ENCODE peak calls at places on chromosomes 13 and 19, in seven cellular contexts. C is CD8-positive, alpha-beta memory T cell; X is ovary; W is aorta; J is activated T-helper 1 cell treated with anti-CD3 and anti-CD28 coated beads, Interleukin-12 subunit alpha, Interleukin-12 subunit beta, Interleukin-2, Interleukin-4 antibody, amounts not matched to agents 30 ng/mL and 10 ng/mL and 1 ng/mL, durations not matched to agents 14 hours and 24 hours and 36 hours; K is fibroblast of lung; P is GM13976. Q is an unnamed sample.

GRCh38 chr13:78121001-78121400 is 202.4 kb upstream of the EDNRB start:
- DNase-seq in C (no peak), P (no peak), W (no peak), K (no peak), J (no peak), X (no peak), Q (no peak)

GRCh38 chr13:63209330-63210017 is 1793.8 kb upstream of the PCDH20 start:
- DNase-seq in X (no peak), C (no peak), K (peak; percentile 12), W (no peak), P (no peak), J (no peak), Q (no peak)

GRCh38 chr13:97653741-97654140 is 219.8 kb downstream of the RAP2A start:
- DNase-seq in C (no peak), W (no peak), J (no peak), K (peak; percentile 84), P (no peak), X (no peak), Q (no peak)

GRCh38 chr19:35911790-35912189 is 3.7 kb upstream of the TYROBP start:
- DNase-seq in P (no peak), X (no peak), K (no peak), J (no peak), W (no peak), C (no peak), Q (no peak)

GRCh38 chr19:54114340-54114826 is 1.1 kb downstream of the TFPT start:
- DNase-seq in X (no peak), W (peak; percentile 84), J (peak; percentile 55), K (peak; percentile 25), P (peak; percentile 80), C (peak; percentile 54), Q (peak; percentile 19)

GRCh38 chr13:33153421-33154381 is 131.9 kb downstream of the STARD13 start:
- DNase-seq in J (no peak), K (no peak), X (no peak), P (no peak), C (no peak), W (no peak), Q (no peak)

GRCh38 chr13:74423434-74423833 is 289.2 kb upstream of the KLF12 start:
- DNase-seq in J (no peak), W (no peak), K (no peak), P (no peak), X (no peak), C (no peak), Q (no peak)

GRCh38 chr19:3963458-3964255 is 7.2 kb downstream of the DAPK3 start:
- DNase-seq in X (peak; percentile 27), P (no peak), W (no peak), J (no peak), C (no peak), K (no peak), Q (no peak)

GRCh38 chr19:35362261-35363000 is 4.2 kb downstream of the FFAR3 start:
- DNase-seq in X (no peak), P (peak; percentile 9), W (no peak), K (no peak), J (no peak), C (no peak), Q (no peak)

GRCh38 chr19:5587071-5587455 is 19.3 kb upstream of the TINCR start:
- DNase-seq in K (no peak), J (no peak), P (no peak), C (no peak), W (peak; percentile 72), X (no peak), Q (no peak)